ENCODE peak calls at places on chromosome 16, in nine cellular contexts. O, I, L, U, Q, R, P, C and M are unnamed samples.

GRCh38 chr16:3761375-3762079 is 44.2 kb upstream of the TRAP1 start:
- DNase-seq in O (no peak), I (no peak), L (no peak), U (no peak), Q (no peak), R (no peak), P (peak), C (no peak), M (no peak)

GRCh38 chr16:66134875-66135274 is 231.6 kb upstream of the CDH5 start:
- DNase-seq in O (no peak), I (no peak), L (no peak), U (no peak), Q (no peak), R (no peak), P (peak), C (no peak), M (no peak)

GRCh38 chr16:57529324-57530103 is 6.9 kb downstream of the CCDC102A start:
- DNase-seq in O (no peak), I (no peak), L (no peak), U (peak), Q (no peak), R (no peak), P (peak), C (no peak), M (no peak)

GRCh38 chr16:70289229-70290098 is at the start of gene AARS1:
- DNase-seq in O (peak), I (peak), L (peak), U (peak), Q (peak), R (peak), P (peak), C (peak), M (peak)

GRCh38 chr16:30934827-30935557 is 11.6 kb downstream of the FBXL19 start:
- DNase-seq in O (peak), I (peak), L (peak), U (peak), Q (peak), R (peak), P (peak), C (peak), M (no peak)

GRCh38 chr16:75262104-75262799 is 10.8 kb upstream of the BCAR1 start:
- DNase-seq in O (no peak), I (no peak), L (no peak), U (no peak), Q (no peak), R (peak), P (peak), C (no peak), M (no peak)

GRCh38 chr16:52721331-52721730 is 174.4 kb upstream of the TOX3 start:
- DNase-seq in O (no peak), I (no peak), L (no peak), U (no peak), Q (no peak), R (no peak), P (no peak), C (no peak), M (no peak)

GRCh38 chr16:56560447-56560846 is 4.4 kb upstream of the MT4 start:
- DNase-seq in O (no peak), I (no peak), L (no peak), U (no peak), Q (no peak), R (no peak), P (no peak), C (no peak), M (no peak)

GRCh38 chr16:78675312-78675711 is 575.9 kb downstream of the WWOX start:
- DNase-seq in O (no peak), I (peak), L (no peak), U (no peak), Q (peak), R (peak), P (no peak), C (no peak), M (no peak)

GRCh38 chr16:87806608-87807546 is 41.1 kb upstream of the KLHDC4 start:
- DNase-seq in O (no peak), I (peak), L (peak), U (no peak), Q (peak), R (peak), P (peak), C (peak), M (peak)

DNA sequence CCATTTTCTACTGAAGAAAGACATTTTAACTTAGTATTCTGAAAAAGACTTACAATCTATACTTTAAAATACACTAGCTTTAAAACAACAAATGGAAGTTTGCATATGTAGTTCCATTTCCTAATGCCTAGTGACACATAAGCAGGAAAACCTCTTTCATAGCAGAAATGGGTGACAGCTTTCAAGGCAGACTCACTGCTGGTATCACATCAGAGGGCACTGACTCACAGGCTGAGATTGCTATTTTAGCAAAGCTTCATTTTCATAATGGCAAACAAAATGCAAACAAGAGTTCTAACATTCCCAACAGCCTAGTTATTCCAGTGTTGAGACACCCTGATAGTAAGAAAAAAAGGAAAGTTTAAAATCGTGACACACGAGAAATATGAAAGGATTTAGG is 19.0 kb downstream of the GSPT1 start:
- DNase-seq in O (no peak), I (peak), L (no peak), U (no peak), Q (peak), R (no peak), P (no peak), C (no peak), M (no peak)
- TF ChIP-seq EZH2phosphoT487 in O (no peak), I (no peak), L (no peak), U (no peak), Q (no peak), R (no peak), P (no peak), C (no peak), M (no peak)

DNA sequence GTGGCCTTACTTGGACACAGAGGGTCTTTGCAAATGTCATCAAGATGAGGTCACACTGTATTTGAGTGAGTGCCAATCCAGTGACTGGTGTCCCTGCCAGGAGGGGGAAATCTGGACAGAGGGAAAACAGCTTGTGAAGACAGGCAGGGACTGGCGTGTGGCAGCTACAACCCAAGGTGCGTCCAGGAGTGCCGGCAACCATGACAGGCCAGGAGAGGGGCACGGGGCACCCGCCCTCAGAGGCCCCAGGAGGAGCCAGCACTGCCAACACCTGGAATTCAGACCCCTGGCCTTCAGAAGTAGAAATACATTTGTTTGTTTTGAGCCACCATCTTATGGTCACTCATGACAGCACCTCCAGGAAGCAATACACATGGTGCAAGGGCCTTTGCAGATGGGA is 225.7 kb downstream of the CPPED1 start:
- DNase-seq in O (no peak), I (no peak), L (no peak), U (no peak), Q (no peak), R (no peak), P (no peak), C (no peak), M (no peak)
- TF ChIP-seq EZH2phosphoT487 in O (no peak), I (no peak), L (no peak), U (no peak), Q (no peak), R (no peak), P (no peak), C (no peak), M (no peak)

GRCh38 chr16:20833081-20833480 is 26.8 kb downstream of the REXO5 start:
- DNase-seq in O (no peak), I (no peak), L (no peak), U (no peak), Q (no peak), R (no peak), P (no peak), C (no peak), M (no peak)
- TF ChIP-seq EZH2phosphoT487 in O (no peak), I (no peak), L (no peak), U (no peak), Q (no peak), R (no peak), P (no peak), C (no peak), M (no peak)

GRCh38 chr16:84726079-84726669 is 26.4 kb downstream of the USP10 start:
- DNase-seq in O (peak), I (peak), L (peak), U (peak), Q (peak), R (peak), P (peak), C (peak), M (peak)

GRCh38 chr16:84728853-84729424 is 29.1 kb downstream of the USP10 start:
- DNase-seq in O (no peak), I (no peak), L (no peak), U (no peak), Q (no peak), R (no peak), P (no peak), C (no peak), M (no peak)

GRCh38 chr16:84725481-84726078 is 25.8 kb downstream of the USP10 start:
- DNase-seq in O (no peak), I (no peak), L (no peak), U (no peak), Q (no peak), R (no peak), P (no peak), C (no peak), M (no peak)

GRCh38 chr16:84724619-84725307 is 25.0 kb downstream of the USP10 start:
- DNase-seq in O (no peak), I (peak), L (peak), U (no peak), Q (no peak), R (no peak), P (no peak), C (no peak), M (no peak)

DNA sequence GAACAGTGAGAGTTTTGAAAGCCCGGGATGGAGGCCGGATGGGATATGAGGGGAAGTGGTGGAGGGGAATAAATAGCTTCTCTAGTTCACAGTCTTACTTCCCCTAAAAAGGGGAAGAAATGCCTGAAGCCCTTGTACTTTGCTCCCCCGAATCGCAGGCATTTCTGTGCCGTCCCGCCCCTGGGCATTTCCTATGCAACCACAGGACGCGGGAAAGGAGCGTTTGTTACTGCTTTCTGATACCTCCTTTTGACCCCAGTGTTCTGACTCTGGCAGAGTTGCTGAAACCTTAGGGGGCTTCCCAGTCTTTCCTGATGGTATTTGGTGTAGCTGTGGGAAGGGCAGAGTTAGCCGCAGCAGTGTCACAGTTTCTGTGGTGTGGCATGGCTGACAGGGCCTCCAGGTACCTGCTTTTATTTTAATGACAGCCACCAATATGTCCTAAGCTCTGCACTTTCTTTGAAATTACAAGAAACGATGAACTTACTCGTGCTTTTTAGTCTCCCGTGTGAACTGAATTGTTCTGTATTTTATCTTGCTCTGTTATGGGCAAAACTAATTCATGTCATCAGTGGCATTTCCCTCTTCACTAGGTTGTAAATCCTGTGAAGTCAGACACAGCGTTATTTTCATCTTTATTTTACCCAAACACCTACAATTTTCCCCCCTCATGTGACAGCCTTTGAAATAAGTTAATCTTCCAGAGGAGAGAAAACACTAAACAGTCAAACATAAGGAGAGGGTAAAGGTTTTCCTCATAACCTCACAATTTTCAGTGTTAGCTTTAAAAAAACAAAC is 27.1 kb downstream of the USP10 start:
- DNase-seq in O (no peak), I (no peak), L (peak), U (peak), Q (no peak), R (no peak), P (no peak), C (no peak), M (no peak)
- TF ChIP-seq EZH2phosphoT487 in O (no peak), I (no peak), L (no peak), U (no peak), Q (no peak), R (no peak), P (no peak), C (no peak), M (no peak)